ENCODE peak calls at places on chromosome 7, in seven cellular contexts. T, G, S, K, R, L and N are unnamed samples.
A peak's percentile ranks its signal among the peaks of the same experiment; 100 is the strongest.

GRCh38 chr7:88357295-88357694 is 50.6 kb upstream of the STEAP4 start:
- DNase-seq in G (no peak), T (no peak), L (no peak), S (no peak), K (no peak), R (no peak), N (peak; percentile 16)

GRCh38 chr7:43873300-43873699 is 4.0 kb upstream of the MRPS24 start:
- DNase-seq in L (no peak), R (peak; percentile 63), K (peak; percentile 70), G (no peak), T (no peak), S (no peak), N (no peak)

GRCh38 chr7:82183633-82184032 is 259.9 kb downstream of the CACNA2D1 start:
- DNase-seq in R (no peak), L (no peak), G (no peak), T (no peak), S (no peak), K (no peak), N (no peak)

GRCh38 chr7:33806284-33807157 is 98.8 kb upstream of the BMPER start:
- DNase-seq in K (no peak), G (no peak), R (no peak), T (no peak), S (no peak), L (no peak), N (no peak)

GRCh38 chr7:11557627-11558026 is 274.4 kb downstream of the THSD7A start:
- DNase-seq in G (no peak), L (peak; percentile 17), T (no peak), K (peak; percentile 38), R (no peak), S (no peak), N (no peak)

GRCh38 chr7:107711301-107711700 is 32.6 kb upstream of the CBLL1 start:
- DNase-seq in G (no peak), T (no peak), S (no peak), K (no peak), R (no peak), L (no peak), N (no peak)

GRCh38 chr7:140416560-140416959 is 12.7 kb downstream of the RAB19 start:
- DNase-seq in G (no peak), R (peak; percentile 69), L (no peak), S (no peak), T (no peak), K (no peak), N (no peak)

GRCh38 chr7:98365863-98366561 is 34.9 kb downstream of the BAIAP2L1 start:
- DNase-seq in S (no peak), T (peak; percentile 33), G (no peak), K (peak; percentile 9), L (no peak), R (peak; percentile 53), N (no peak)